ENCODE peak calls at places on chromosomes 2 and 18, in four cellular contexts. Q is HTR-8/SVneo, N is HFFc6, V is lung. D is an unnamed sample.

GRCh38 chr18:78501251-78501650 is 478.4 kb upstream of the SALL3 start:
- DNase-seq in Q (no peak), N (no peak), V (no peak), D (no peak)

GRCh38 chr2:9951522-9952285 is at the start of gene GRHL1:
- DNase-seq in Q (peak), N (peak), V (peak), D (peak)

GRCh38 chr2:120863661-120864320 is 128.1 kb downstream of the GLI2 start:
- DNase-seq in Q (no peak), N (peak), V (no peak), D (peak)

GRCh38 chr2:27681844-27682243 is 18.2 kb downstream of the SLC4A1AP start:
- DNase-seq in Q (peak), N (peak), V (no peak), D (peak)

GRCh38 chr18:31942301-31942998 is 478 bp downstream of the TRAPPC8 start:
- DNase-seq in Q (peak), N (peak), V (peak), D (peak)

GRCh38 chr2:11410101-11410500 is 55.9 kb downstream of the E2F6 start:
- DNase-seq in Q (no peak), N (no peak), V (no peak), D (no peak)

GRCh38 chr2:21924640-21925285 is 801.0 kb downstream of the TDRD15 start:
- DNase-seq in Q (no peak), N (no peak), V (no peak), D (no peak)

GRCh38 chr2:152428800-152429637 is 94.0 kb downstream of the FMNL2 start:
- DNase-seq in Q (no peak), N (no peak), V (no peak), D (no peak)

GRCh38 chr18:74608681-74609080 is 11.0 kb downstream of the ZNF407 start:
- DNase-seq in Q (no peak), N (no peak), V (no peak), D (no peak)

GRCh38 chr2:150046211-150046610 is 441.3 kb downstream of the RND3 start:
- DNase-seq in Q (no peak), N (peak), V (no peak), D (peak)

GRCh38 chr2:71721362-71721665 is 268.0 kb downstream of the DYSF start:
- DNase-seq in Q (no peak), N (peak), V (no peak), D (no peak)

GRCh38 chr2:68925298-68925885 is 27.3 kb downstream of the GKN2 start:
- DNase-seq in Q (peak), N (peak), V (no peak), D (peak)

GRCh38 chr2:211455225-211455841 is 898.9 kb downstream of the CPS1 start:
- DNase-seq in Q (peak), N (peak), V (peak), D (peak)

GRCh38 chr2:169895294-169895985 is 68.2 kb downstream of the UBR3 start:
- DNase-seq in Q (no peak), N (no peak), V (no peak), D (peak)

GRCh38 chr18:72637319-72638113 is 93.4 kb upstream of the CBLN2 start:
- DNase-seq in Q (no peak), N (no peak), V (no peak), D (no peak)

GRCh38 chr2:99635710-99636431 is 146.1 kb upstream of the REV1 start:
- DNase-seq in Q (no peak), N (no peak), V (no peak), D (no peak)

GRCh38 chr2:205702576-205702975 is 20.3 kb downstream of the NRP2 start:
- DNase-seq in Q (no peak), N (no peak), V (no peak), D (no peak)

GRCh38 chr2:24238158-24238557 is 63.3 kb downstream of the FAM228A start:
- DNase-seq in Q (no peak), N (no peak), V (no peak), D (no peak)